ENCODE peak calls at places on chromosomes 3 and 15, in seven cellular contexts. N is NCI-H510A treated with DMSO at 0.1 percent for 48 hours, L is SJSA1, O is prostate gland, P is T follicular helper cell, I is DND-41, M is pons. A is an unnamed sample.

GRCh38 chr3:185688808-185689207 is 102.7 kb downstream of the SENP2 start:
- DNase-seq in M (no peak), O (no peak), L (peak), N (no peak), I (no peak), P (no peak), A (no peak)

GRCh38 chr15:100767002-100767825 is 112.4 kb upstream of the ALDH1A3 start:
- DNase-seq in L (peak), I (no peak), M (no peak), N (no peak), P (no peak), O (no peak), A (no peak)

GRCh38 chr3:54046677-54047214 is 75.6 kb upstream of the CACNA2D3 start:
- DNase-seq in M (no peak), O (no peak), L (no peak), P (no peak), I (no peak), N (no peak), A (no peak)

GRCh38 chr3:9066141-9066540 is 102.9 kb upstream of the RAD18 start:
- DNase-seq in N (no peak), L (no peak), P (no peak), I (no peak), M (no peak), O (no peak), A (no peak)

GRCh38 chr3:169387751-169388696 is 275.5 kb downstream of the MECOM start:
- DNase-seq in N (no peak), M (no peak), O (no peak), P (no peak), L (no peak), I (no peak), A (no peak)

GRCh38 chr3:141367038-141367730 is 1.1 kb upstream of the ZBTB38 start:
- DNase-seq in P (no peak), O (no peak), M (peak), N (no peak), I (no peak), L (peak), A (no peak)

GRCh38 chr3:54783611-54784010 is 144.2 kb downstream of the LRTM1 start:
- DNase-seq in P (no peak), O (no peak), I (no peak), N (no peak), M (no peak), L (no peak), A (no peak)

GRCh38 chr3:133997871-133998635 is 31.7 kb downstream of the SLCO2A1 start:
- DNase-seq in L (no peak), P (no peak), N (no peak), M (no peak), O (no peak), I (no peak), A (no peak)

GRCh38 chr3:52230889-52231499 is 5.5 kb upstream of the TLR9 start:
- DNase-seq in O (no peak), M (no peak), N (no peak), L (no peak), I (no peak), P (no peak), A (no peak)

GRCh38 chr3:53062905-53063304 is 17.0 kb upstream of the SFMBT1 start:
- DNase-seq in M (no peak), O (no peak), I (no peak), P (no peak), N (no peak), L (no peak), A (no peak)

GRCh38 chr3:119352863-119353527 is 58.8 kb downstream of the ARHGAP31 start:
- DNase-seq in O (no peak), I (no peak), P (no peak), M (no peak), N (no peak), L (no peak), A (no peak)

GRCh38 chr3:190279690-190280089 is 42.6 kb downstream of the CLDN1 start:
- DNase-seq in P (no peak), M (no peak), N (no peak), I (no peak), O (no peak), L (no peak), A (no peak)

GRCh38 chr3:97278506-97278905 is 464.1 kb downstream of the EPHA6 start:
- DNase-seq in I (no peak), P (no peak), M (no peak), L (no peak), O (no peak), N (no peak), A (no peak)

GRCh38 chr3:156251424-156251823 is 131.0 kb downstream of the KCNAB1 start:
- DNase-seq in O (no peak), P (no peak), L (no peak), I (no peak), M (no peak), N (no peak), A (no peak)

GRCh38 chr3:81728766-81729544 is 32.5 kb downstream of the GBE1 start:
- DNase-seq in N (no peak), P (no peak), O (no peak), M (no peak), I (no peak), L (no peak), A (no peak)

GRCh38 chr3:59654120-59654952 is 604.5 kb upstream of the CFAP20DC start:
- DNase-seq in L (no peak), O (peak), M (peak), I (no peak), N (no peak), P (no peak), A (no peak)

GRCh38 chr3:170090601-170090981 is 52.8 kb downstream of the GPR160 start:
- DNase-seq in M (no peak), N (no peak), I (no peak), L (no peak), O (no peak), P (no peak), A (no peak)

GRCh38 chr3:170079466-170080165 is 41.8 kb downstream of the GPR160 start:
- DNase-seq in L (no peak), P (no peak), N (no peak), I (no peak), M (no peak), O (no peak), A (no peak)

GRCh38 chr3:84547971-84548970 is 410.5 kb upstream of the CADM2 start:
- DNase-seq in M (peak), I (no peak), P (no peak), L (no peak), N (no peak), O (no peak), A (peak)

GRCh38 chr3:96779810-96780209 is 34.6 kb upstream of the EPHA6 start:
- DNase-seq in I (no peak), M (no peak), N (no peak), P (no peak), L (no peak), O (no peak), A (no peak)

GRCh38 chr3:69869643-69870042 is 129.9 kb upstream of the SAMMSON start:
- DNase-seq in O (no peak), N (no peak), M (no peak), I (no peak), L (no peak), P (no peak), A (no peak)

GRCh38 chr15:94306700-94307650 is 75.6 kb downstream of the MCTP2 start:
- DNase-seq in O (no peak), I (no peak), P (no peak), M (no peak), L (no peak), N (no peak), A (no peak)

GRCh38 chr3:69297525-69297924 is 88.4 kb downstream of the FRMD4B start:
- DNase-seq in O (no peak), I (no peak), P (no peak), L (no peak), N (no peak), M (no peak), A (no peak)

GRCh38 chr3:189272500-189273119 is 100.8 kb downstream of the TPRG1 start:
- DNase-seq in N (peak), I (no peak), M (no peak), L (no peak), O (no peak), P (no peak), A (peak)

GRCh38 chr3:8578282-8578681 is 66.3 kb downstream of the SSUH2 start:
- DNase-seq in M (no peak), N (no peak), O (no peak), I (no peak), P (no peak), L (no peak), A (no peak)

GRCh38 chr3:30612422-30613134 is 6.2 kb downstream of the TGFBR2 start:
- DNase-seq in L (no peak), M (peak), N (no peak), I (no peak), P (no peak), O (no peak), A (no peak)

GRCh38 chr3:194577985-194578905 is 55.0 kb downstream of the TMEM44 start:
- DNase-seq in O (no peak), M (no peak), I (no peak), L (peak), N (no peak), P (no peak), A (no peak)

GRCh38 chr15:67774626-67775025 is 50.7 kb upstream of the SKOR1 start:
- DNase-seq in P (no peak), M (no peak), O (no peak), N (no peak), L (no peak), I (no peak), A (no peak)

GRCh38 chr15:36948982-36949381 is 151.4 kb downstream of the MEIS2 start:
- DNase-seq in I (no peak), L (no peak), N (no peak), M (no peak), P (no peak), O (no peak), A (no peak)

GRCh38 chr15:28191832-28192231 is 92.7 kb upstream of the OCA2 start:
- DNase-seq in N (peak), I (no peak), P (no peak), L (peak), O (peak), M (peak), A (peak)

GRCh38 chr3:137762674-137763593 is 1.2 kb upstream of the SOX14 start:
- DNase-seq in N (no peak), I (no peak), L (no peak), O (no peak), M (no peak), P (no peak), A (no peak)

GRCh38 chr3:197430961-197431910 is 124.5 kb downstream of the BDH1 start:
- DNase-seq in O (no peak), N (no peak), I (no peak), M (no peak), L (no peak), P (no peak), A (no peak)

GRCh38 chr3:114221165-114221880 is 16.1 kb downstream of the ZNF80 start:
- DNase-seq in O (no peak), P (peak), L (no peak), M (no peak), N (no peak), I (no peak), A (no peak)

GRCh38 chr15:89104172-89104564 is 15.9 kb downstream of the ABHD2 start:
- DNase-seq in N (no peak), I (no peak), P (no peak), L (no peak), M (no peak), O (no peak), A (no peak)

GRCh38 chr3:52879090-52879489 is 18.3 kb downstream of the STIMATE start:
- DNase-seq in L (no peak), N (no peak), M (no peak), O (no peak), I (no peak), P (no peak), A (no peak)

GRCh38 chr3:123672429-123673146 is 87.7 kb upstream of the HACD2 start:
- DNase-seq in M (no peak), L (no peak), N (no peak), I (no peak), O (no peak), P (no peak), A (peak)

GRCh38 chr15:92082217-92082843 is 228.8 kb downstream of the SLCO3A1 start:
- DNase-seq in N (peak), L (peak), O (peak), I (peak), M (peak), P (peak), A (no peak)

GRCh38 chr3:178099885-178100284 is 436.4 kb upstream of the KCNMB2 start:
- DNase-seq in N (no peak), M (no peak), P (no peak), I (no peak), L (no peak), O (no peak), A (no peak)

GRCh38 chr3:128100126-128100525 is 23.5 kb downstream of the RUVBL1 start:
- DNase-seq in M (peak), L (no peak), I (no peak), N (no peak), O (no peak), P (no peak), A (no peak)